ENCODE peak calls at places on chromosomes 4 and X, in seven cellular contexts. N, F, S, Y, W, L and T are unnamed samples.

GRCh38 chrX:49754238-49754857 is 58.6 kb upstream of the PAGE1 start:
- DNase-seq in N (peak), F (peak), S (peak), Y (no peak), W (no peak), L (no peak), T (peak)

GRCh38 chr4:166972071-166972470 is 262.2 kb downstream of the SPOCK3 start:
- DNase-seq in N (no peak), F (no peak), S (no peak), Y (no peak), W (no peak), L (no peak), T (no peak)

GRCh38 chrX:124518888-124519287 is 172.5 kb downstream of the SH2D1A start:
- DNase-seq in N (no peak), F (no peak), S (no peak), Y (no peak), W (no peak), L (no peak), T (no peak)

GRCh38 chr4:152537881-152538280 is 2.0 kb upstream of the FBXW7 start:
- DNase-seq in N (no peak), F (peak), S (peak), Y (no peak), W (no peak), L (no peak), T (peak)

GRCh38 chrX:42273387-42273786 is 350.0 kb upstream of the CASK start:
- DNase-seq in N (no peak), F (no peak), S (no peak), Y (no peak), W (no peak), L (no peak), T (no peak)

GRCh38 chr4:4781936-4782754 is 77.3 kb upstream of the MSX1 start:
- DNase-seq in N (no peak), F (peak), S (no peak), Y (no peak), W (no peak), L (no peak), T (no peak)

GRCh38 chr4:20662851-20663250 is 37.4 kb upstream of the PACRGL start:
- DNase-seq in N (no peak), F (no peak), S (peak), Y (peak), W (peak), L (no peak), T (no peak)

GRCh38 chr4:23373269-23373668 is 516.6 kb downstream of the PPARGC1A start:
- DNase-seq in N (no peak), F (peak), S (no peak), Y (no peak), W (no peak), L (no peak), T (no peak)

GRCh38 chr4:182250446-182250845 is 7.2 kb downstream of the TENM3 start:
- DNase-seq in N (no peak), F (no peak), S (no peak), Y (no peak), W (no peak), L (no peak), T (no peak)

GRCh38 chr4:98706935-98707334 is 48.5 kb upstream of the TSPAN5 start:
- DNase-seq in N (no peak), F (no peak), S (no peak), Y (no peak), W (no peak), L (no peak), T (no peak)

GRCh38 chr4:140300271-140300970 is 73.0 kb upstream of the SCOC start:
- DNase-seq in N (no peak), F (no peak), S (no peak), Y (no peak), W (no peak), L (no peak), T (peak)

GRCh38 chr4:30860983-30861382 is 140.8 kb downstream of the PCDH7 start:
- DNase-seq in N (no peak), F (no peak), S (no peak), Y (no peak), W (no peak), L (no peak), T (no peak)

GRCh38 chr4:119314356-119314755 is 7.6 kb downstream of the FABP2 start:
- DNase-seq in N (peak), F (peak), S (peak), Y (peak), W (no peak), L (no peak), T (peak)

GRCh38 chrX:38837389-38837788 is 36.1 kb downstream of the MID1IP1 start:
- DNase-seq in N (no peak), F (no peak), S (no peak), Y (no peak), W (no peak), L (no peak), T (no peak)

GRCh38 chr4:108060164-108060563 is 70.5 kb downstream of the HADH start:
- DNase-seq in N (peak), F (peak), S (peak), Y (no peak), W (peak), L (no peak), T (no peak)

GRCh38 chr4:97587912-97588311 is 555.4 kb downstream of the STPG2 start:
- DNase-seq in N (no peak), F (no peak), S (no peak), Y (no peak), W (no peak), L (no peak), T (no peak)

GRCh38 chrX:117996918-117997480 is 119.6 kb downstream of the KLHL13 start:
- DNase-seq in N (no peak), F (peak), S (peak), Y (no peak), W (no peak), L (no peak), T (no peak)

GRCh38 chr4:169620846-169621228 is 459 bp downstream of the CLCN3 start:
- DNase-seq in N (peak), F (peak), S (no peak), Y (no peak), W (no peak), L (no peak), T (peak)